ENCODE peak calls at places on chromosome 12, in six cellular contexts. L is left ventricle myocardium inferior, F is lung, X is sigmoid colon, T is prostate gland, I is mesendoderm. M is an unnamed sample.

GRCh38 chr12:97650242-97650641 is 187.6 kb downstream of the RMST start:
- DNase-seq in L (no peak), F (no peak), X (no peak), T (no peak), I (no peak), M (no peak)

GRCh38 chr12:25959069-25959961 is 833 bp downstream of the RASSF8 start:
- DNase-seq in L (peak; percentile 45), F (peak; percentile 46), X (peak; percentile 86), T (peak; percentile 40), I (peak; percentile 54), M (peak; percentile 80)

GRCh38 chr12:46786774-46787173 is 39.0 kb downstream of the SLC38A4 start:
- DNase-seq in L (no peak), F (no peak), X (no peak), T (no peak), I (no peak), M (peak; percentile 65)

GRCh38 chr12:72057330-72057911 is 118.8 kb downstream of the TPH2 start:
- DNase-seq in L (no peak), F (no peak), X (no peak), T (no peak), I (no peak), M (no peak)

GRCh38 chr12:50845021-50845647 is 2.4 kb downstream of the TMPRSS12 start:
- DNase-seq in L (no peak), F (no peak), X (no peak), T (no peak), I (no peak), M (no peak)

GRCh38 chr12:19230299-19230866 is 100.8 kb downstream of the PLEKHA5 start:
- DNase-seq in L (no peak), F (no peak), X (no peak), T (no peak), I (no peak), M (no peak)

GRCh38 chr12:31029916-31030562 is 43.6 kb upstream of the DDX11 start:
- DNase-seq in L (peak; percentile 69), F (no peak), X (no peak), T (no peak), I (no peak), M (no peak)

GRCh38 chr12:49537231-49537708 is 1.6 kb upstream of the KCNH3 start:
- DNase-seq in L (no peak), F (no peak), X (no peak), T (no peak), I (no peak), M (no peak)

GRCh38 chr12:121391619-121392324 is 8.1 kb upstream of the RNF34 start:
- DNase-seq in L (no peak), F (no peak), X (no peak), T (no peak), I (no peak), M (no peak)

GRCh38 chr12:29743801-29744200 is 39.9 kb downstream of the TMTC1 start:
- DNase-seq in L (no peak), F (no peak), X (no peak), T (no peak), I (peak; percentile 94), M (peak; percentile 93)

GRCh38 chr12:26636710-26637328 is 196.2 kb downstream of the ITPR2 start:
- DNase-seq in L (no peak), F (no peak), X (no peak), T (no peak), I (peak; percentile 51), M (peak; percentile 81)

GRCh38 chr12:128652136-128652751 is 171.5 kb downstream of the SLC15A4 start:
- DNase-seq in L (no peak), F (no peak), X (no peak), T (no peak), I (no peak), M (no peak)

GRCh38 chr12:121424632-121424992 is 24.7 kb downstream of the RNF34 start:
- DNase-seq in L (no peak), F (no peak), X (no peak), T (no peak), I (no peak), M (no peak)

GRCh38 chr12:117167769-117168168 is 22.5 kb downstream of the FBXO21 start:
- DNase-seq in L (no peak), F (no peak), X (no peak), T (no peak), I (no peak), M (no peak)

GRCh38 chr12:108442077-108442476 is 73.0 kb upstream of the FICD start:
- DNase-seq in L (no peak), F (no peak), X (no peak), T (no peak), I (peak; percentile 93), M (no peak)

GRCh38 chr12:113214938-113215400 is 6.3 kb upstream of the TPCN1 start:
- DNase-seq in L (peak; percentile 67), F (peak; percentile 70), X (peak; percentile 91), T (no peak), I (peak; percentile 45), M (peak; percentile 97)

GRCh38 chr12:100133200-100133599 is 9.5 kb downstream of the BLTP3B start:
- DNase-seq in L (no peak), F (no peak), X (no peak), T (no peak), I (no peak), M (no peak)

GRCh38 chr12:100127766-100128508 is 14.7 kb downstream of the BLTP3B start:
- DNase-seq in L (no peak), F (no peak), X (no peak), T (no peak), I (no peak), M (no peak)

GRCh38 chr12:100123316-100124095 is 19.2 kb downstream of the BLTP3B start:
- DNase-seq in L (no peak), F (no peak), X (no peak), T (no peak), I (no peak), M (no peak)

DNA sequence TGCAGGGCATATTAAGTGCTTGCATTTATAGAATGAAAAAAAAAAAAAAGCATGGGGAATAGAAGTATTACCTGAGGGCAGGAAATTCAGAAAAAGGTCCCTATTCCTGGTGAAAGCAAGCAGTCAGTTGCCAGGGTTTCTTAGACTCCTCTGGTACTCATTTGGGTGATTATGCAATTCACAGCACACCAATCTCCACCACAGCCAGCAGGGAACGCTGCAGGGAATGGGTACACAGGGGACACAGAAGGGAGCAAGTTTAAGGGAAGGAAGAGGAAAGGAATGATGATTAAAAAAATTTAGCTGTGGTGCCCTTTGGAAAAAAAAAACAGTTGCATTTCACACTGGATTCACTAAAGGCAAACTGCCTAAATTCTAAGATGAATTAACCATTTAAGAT is 14.2 kb downstream of the BLTP3B start:
- DNase-seq in L (peak; percentile 33), F (no peak), X (no peak), T (no peak), I (peak; percentile 85), M (no peak)
- H3K4me3 ChIP-seq in L (no peak overlapping the region), F (no peak overlapping the region), X (no peak overlapping the region), T (no peak overlapping the region), I (no peak overlapping the region), M (no peak overlapping the region)

DNA sequence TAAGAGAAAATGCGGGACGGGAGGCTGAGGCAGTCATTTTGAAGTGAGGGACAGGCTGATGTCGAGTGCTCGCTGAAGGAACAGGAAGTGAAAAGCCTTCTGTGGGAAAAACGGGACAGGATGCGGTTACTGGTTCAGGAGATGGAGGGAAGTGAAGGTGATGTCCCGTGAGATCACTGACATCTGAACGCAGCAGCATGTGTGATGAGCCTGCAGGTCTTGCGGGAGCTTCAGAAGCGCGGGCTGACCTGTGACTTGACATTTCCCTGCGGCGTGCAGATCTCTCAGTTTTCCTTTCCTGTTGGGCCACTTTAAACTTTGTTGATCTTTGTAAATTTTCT is 77.8 kb downstream of the DDX51 start:
- DNase-seq in L (no peak), F (no peak), X (no peak), T (no peak), I (no peak), M (no peak)
- H3K4me3 ChIP-seq in L (no peak overlapping the region), F (no peak overlapping the region), X (no peak overlapping the region), T (no peak overlapping the region), I (no peak overlapping the region), M (no peak overlapping the region)

DNA sequence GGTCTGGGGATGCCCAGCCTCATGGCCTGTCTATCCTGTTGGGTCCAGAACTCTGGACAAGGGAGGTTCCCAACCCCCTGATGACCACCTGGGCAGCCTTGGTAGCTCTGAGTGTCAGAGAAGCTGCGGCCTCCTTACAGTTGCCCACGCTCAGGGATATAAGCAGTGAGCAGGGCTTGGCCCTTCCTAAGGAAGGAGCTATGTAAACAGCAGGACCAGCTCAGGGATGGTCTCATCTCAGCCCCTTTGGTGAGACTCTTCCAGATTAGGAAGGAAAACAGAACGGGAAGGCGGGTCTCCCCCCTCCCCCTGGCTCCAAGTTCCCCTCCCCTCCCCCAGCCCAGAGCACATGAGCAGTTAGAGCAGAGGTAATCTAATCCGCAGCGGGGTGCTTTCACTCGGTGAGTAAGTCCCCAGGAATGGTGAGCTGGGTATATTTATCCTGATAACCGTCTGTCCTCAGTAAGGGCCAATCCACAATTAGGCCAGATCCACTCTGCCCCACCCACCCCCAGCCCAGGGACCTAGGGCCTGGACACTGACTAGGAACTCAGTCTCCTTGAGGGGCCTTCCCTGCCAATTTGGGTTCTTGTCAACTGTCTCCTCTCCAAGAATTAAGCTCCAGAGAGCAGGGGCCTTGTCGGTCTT is 29.5 kb upstream of the RPLP0 start:
- DNase-seq in L (peak; percentile 74), F (peak; percentile 56), X (peak; percentile 91), T (peak; percentile 44), I (peak; percentile 100), M (peak; percentile 97)
- H3K4me3 ChIP-seq in L (peak overlapping the region; percentile 47), F (no peak overlapping the region), X (no peak overlapping the region), T (no peak overlapping the region), I (no peak overlapping the region), M (peak overlapping the region; percentile 26)

GRCh38 chr12:53985900-53986685 is 1.1 kb downstream of the HOXC10 start:
- DNase-seq in L (no peak), F (no peak), X (no peak), T (no peak), I (no peak), M (no peak)
- H3K4me3 ChIP-seq in L (peak overlapping the region; percentile 12), F (no peak overlapping the region), X (no peak overlapping the region), T (no peak overlapping the region), I (no peak overlapping the region), M (no peak overlapping the region)

DNA sequence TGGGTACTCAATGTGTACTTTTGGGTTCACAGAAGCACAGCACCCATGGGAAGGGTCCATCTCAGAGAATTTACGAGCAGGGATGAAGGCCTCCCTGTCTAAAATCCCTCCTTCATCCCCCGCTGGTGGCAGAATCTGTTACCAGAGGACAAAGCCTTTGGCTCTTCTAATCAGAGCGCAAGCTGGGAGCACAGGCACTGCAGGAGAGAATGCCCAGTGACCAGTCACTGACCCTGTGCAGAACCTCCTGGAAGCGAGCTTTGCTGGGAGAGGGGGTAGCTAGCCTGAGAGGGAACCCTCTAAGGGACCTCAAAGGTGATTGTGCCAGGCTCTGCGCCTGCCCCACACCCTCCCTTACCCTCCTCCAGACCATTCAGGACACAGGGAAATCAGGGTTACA is 1.4 kb upstream of the GPR162 start:
- DNase-seq in L (no peak), F (no peak), X (no peak), T (no peak), I (no peak), M (no peak)
- H3K4me3 ChIP-seq in L (no peak overlapping the region), F (no peak overlapping the region), X (no peak overlapping the region), T (no peak overlapping the region), I (no peak overlapping the region), M (no peak overlapping the region)

GRCh38 chr12:123761841-123762714 is at the start of gene DNAH10:
- DNase-seq in L (no peak), F (peak; percentile 34), X (peak; percentile 56), T (no peak), I (peak; percentile 91), M (no peak)
- H3K4me3 ChIP-seq in L (peak within 1 kb of the TSS; percentile 55), F (peak within 1 kb of the TSS; percentile 33), X (no peak within 1 kb of the TSS), T (peak within 1 kb of the TSS; percentile 25), I (peak within 1 kb of the TSS; percentile 54), M (peak within 1 kb of the TSS; percentile 55)